ENCODE peak calls at places on chromosome 14, in five cellular contexts. I, M, S, K and H are unnamed samples.

GRCh38 chr14:60650382-60650961 is 1.2 kb upstream of the SIX1 start:
- DNase-seq in I (peak), K (no peak), M (no peak), S (no peak), H (no peak)

GRCh38 chr14:77266336-77266735 is 4.7 kb downstream of the NGB start:
- DNase-seq in S (no peak), K (no peak), I (no peak), M (no peak), H (no peak)

GRCh38 chr14:69259531-69260245 is at the start of gene GALNT16:
- DNase-seq in I (peak), S (no peak), K (peak), M (peak), H (peak)

GRCh38 chr14:87059060-87059827 is 933.7 kb downstream of the GALC start:
- DNase-seq in S (no peak), M (no peak), I (no peak), K (peak), H (no peak)

GRCh38 chr14:51539571-51540037 is 112.1 kb upstream of the FRMD6 start:
- DNase-seq in S (no peak), K (peak), I (peak), M (no peak), H (no peak)

GRCh38 chr14:93725002-93725582 is 63.2 kb downstream of the PRIMA1 start:
- DNase-seq in K (no peak), I (no peak), S (no peak), M (no peak), H (no peak)

GRCh38 chr14:92144708-92145107 is 22.9 kb downstream of the CPSF2 start:
- DNase-seq in M (no peak), S (no peak), K (peak), I (no peak), H (no peak)

GRCh38 chr14:35808076-35808657 is 928 bp downstream of the RALGAPA1 start:
- DNase-seq in I (peak), S (no peak), K (peak), M (peak), H (peak)

GRCh38 chr14:22386924-22387775 is 201.9 kb downstream of the DAD1 start:
- DNase-seq in M (peak), S (no peak), K (peak), I (peak), H (peak)

GRCh38 chr14:79404874-79405273 is 806.4 kb downstream of the DIO2 start:
- DNase-seq in K (peak), M (no peak), I (no peak), S (no peak), H (no peak)

GRCh38 chr14:104115691-104116543 is 22.5 kb upstream of the KIF26A start:
- DNase-seq in S (no peak), M (no peak), I (peak), K (no peak), H (peak)
- H3K4me3 ChIP-seq in S (no peak), M (peak), I (no peak), K (no peak), H (peak)

GRCh38 chr14:21263284-21264024 is 5.8 kb downstream of the HNRNPC start:
- DNase-seq in K (no peak), M (no peak), S (no peak), I (no peak), H (no peak)
- H3K4me3 ChIP-seq in K (no peak), M (no peak), S (no peak), I (peak), H (no peak)

DNA sequence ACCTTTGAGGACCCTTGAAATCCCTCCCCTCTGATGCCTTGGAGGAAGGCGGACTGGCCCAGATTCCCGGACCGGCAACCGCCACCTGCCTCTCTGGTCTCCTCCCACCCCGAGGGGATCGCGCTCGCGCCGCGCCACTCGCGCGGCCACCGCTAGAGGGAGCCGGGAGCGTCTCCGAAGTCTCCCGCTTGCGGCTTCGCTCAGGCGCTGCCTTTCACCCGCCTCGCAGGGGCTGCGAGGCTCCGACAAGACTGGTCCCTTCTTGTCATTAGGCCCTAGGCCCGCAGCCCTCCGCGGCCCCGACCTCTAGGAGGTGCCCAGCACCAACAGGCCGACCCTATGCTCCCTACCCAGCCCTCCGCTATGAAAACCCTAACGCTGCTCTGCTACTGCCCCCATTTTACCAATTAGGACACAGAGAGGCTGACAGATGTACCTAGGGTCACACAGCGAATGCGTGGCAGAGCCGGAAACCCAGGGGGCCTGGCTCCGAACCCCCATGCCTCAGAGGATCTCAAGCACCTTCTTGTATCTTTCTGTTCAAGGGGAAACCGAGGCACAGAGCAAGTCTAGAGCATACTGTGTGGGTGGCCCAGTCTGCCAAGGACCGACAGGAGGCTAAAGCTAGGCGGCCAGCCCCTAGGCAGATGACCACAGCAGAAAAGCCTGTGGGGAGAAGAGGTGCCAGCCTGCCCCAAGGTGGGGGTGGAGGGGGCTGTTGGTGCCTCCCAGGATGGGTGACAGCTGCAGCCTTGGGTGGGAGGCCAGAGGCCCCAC is 21.4 kb upstream of the VSX2 start:
- DNase-seq in M (peak), I (peak), K (peak), S (peak), H (peak)
- H3K4me3 ChIP-seq in M (no peak), I (no peak), K (no peak), S (peak), H (peak)

GRCh38 chr14:102227184-102227964 is 77.6 kb downstream of the MOK start:
- DNase-seq in I (peak), K (no peak), S (no peak), M (no peak), H (no peak)
- H3K4me3 ChIP-seq in I (no peak), K (no peak), S (no peak), M (no peak), H (no peak)

GRCh38 chr14:102437997-102438922 is 71.3 kb downstream of the ANKRD9 start:
- DNase-seq in I (peak), K (peak), S (peak), M (peak), H (peak)
- H3K4me3 ChIP-seq in I (no peak), K (peak), S (no peak), M (no peak), H (no peak)

GRCh38 chr14:73741386-73741875 is 27.2 kb upstream of the PNMA1 start:
- DNase-seq in I (peak), S (peak), K (peak), M (peak), H (peak)

GRCh38 chr14:73741876-73742519 is 27.8 kb upstream of the PNMA1 start:
- DNase-seq in K (peak), M (no peak), S (peak), I (peak), H (peak)

GRCh38 chr14:73739899-73740685 is 25.9 kb upstream of the PNMA1 start:
- DNase-seq in M (no peak), I (no peak), S (no peak), K (no peak), H (peak)

GRCh38 chr14:73739174-73739898 is 25.2 kb upstream of the PNMA1 start:
- DNase-seq in I (no peak), S (no peak), M (no peak), K (no peak), H (peak)

GRCh38 chr14:73740921-73741326 is 26.7 kb upstream of the PNMA1 start:
- DNase-seq in K (peak), S (no peak), M (peak), I (peak), H (peak)
- H3K4me3 ChIP-seq in K (no peak), S (peak), M (no peak), I (no peak), H (peak)

DNA sequence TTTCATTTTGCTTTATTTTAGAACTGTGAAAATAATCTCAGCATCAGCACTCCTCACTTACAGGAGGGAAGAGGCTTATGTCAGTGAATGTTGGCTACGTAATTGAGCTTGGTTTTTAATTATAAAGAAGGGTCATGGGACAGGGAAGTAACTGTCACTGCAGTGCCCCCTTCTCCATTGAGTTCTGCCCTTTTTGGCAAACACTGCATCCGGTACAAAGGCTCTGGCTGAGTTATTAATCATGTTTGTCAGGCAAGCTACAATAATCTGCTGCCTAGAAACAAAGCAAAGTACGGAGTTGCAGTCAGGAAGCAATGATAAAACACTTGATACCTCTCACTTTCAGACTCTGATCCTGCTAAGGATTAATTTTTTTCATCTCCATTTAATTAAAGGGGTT is 546.7 kb downstream of the SNAPC1 start:
- DNase-seq in S (no peak), I (no peak), M (peak), K (no peak), H (no peak)
- H3K4me3 ChIP-seq in S (no peak), I (no peak), M (no peak), K (no peak), H (no peak)

DNA sequence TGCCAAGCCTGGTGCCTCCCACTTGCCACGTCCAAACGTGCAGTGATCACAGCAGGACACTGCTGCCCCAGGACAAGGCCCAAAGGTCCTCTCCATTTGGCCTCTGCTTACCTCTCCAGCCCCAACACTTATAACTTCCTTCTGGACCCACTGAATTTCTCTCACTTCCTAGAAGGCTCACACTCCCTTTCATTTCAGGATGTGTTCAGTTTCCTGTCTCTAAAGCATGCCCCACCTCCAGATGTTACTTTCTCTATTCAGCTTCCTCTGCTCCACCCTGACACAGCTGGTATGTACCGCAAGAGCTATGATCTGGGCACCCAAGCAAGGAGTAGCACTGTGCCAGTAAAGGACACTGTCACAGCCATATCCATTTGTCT is 33.0 kb downstream of the CDKL1 start:
- DNase-seq in I (no peak), S (peak), K (no peak), M (peak), H (peak)
- H3K4me3 ChIP-seq in I (no peak), S (peak), K (no peak), M (peak), H (no peak)

GRCh38 chr14:104863923-104864266 is 1.2 kb upstream of the CEP170B start:
- DNase-seq in I (no peak), K (no peak), S (no peak), M (no peak), H (no peak)
- H3K4me3 ChIP-seq in I (peak), K (no peak), S (no peak), M (peak), H (peak)